ENCODE peak calls at places on chromosome 12, in nine cellular contexts. E is memory B cell; F is activated naive CD8-positive, alpha-beta T cell treated with anti-CD3 and anti-CD28 coated beads, Interleukin-2, amount 50 U/mL, for 24 hours; D is effector CD8-positive, alpha-beta T cell; Q is endodermal cell; C is omental fat pad; I is AG09309; B is COR-L47; S is GM12891. A is an unnamed sample.
A peak's percentile ranks its signal among the peaks of the same experiment; 100 is the strongest.

GRCh38 chr12:121719926-121720414 is 7.4 kb downstream of the TMEM120B start:
- DNase-seq in Q (no peak), I (peak; percentile 52), B (no peak), E (no peak), C (no peak), D (no peak), S (no peak), F (no peak), A (no peak)

GRCh38 chr12:91883811-91884210 is 261.8 kb downstream of the BTG1 start:
- DNase-seq in F (no peak), E (no peak), C (no peak), S (no peak), I (no peak), B (no peak), D (no peak), Q (no peak), A (no peak)

GRCh38 chr12:75889214-75889613 is 142.4 kb downstream of the PHLDA1 start:
- DNase-seq in B (no peak), I (no peak), C (no peak), D (no peak), S (no peak), E (no peak), Q (peak; percentile 77), F (no peak), A (no peak)

GRCh38 chr12:6032726-6033125 is 87.7 kb upstream of the ANO2 start:
- DNase-seq in S (no peak), B (no peak), D (no peak), E (no peak), F (no peak), Q (peak; percentile 30), I (no peak), C (no peak), A (no peak)

GRCh38 chr12:118358607-118359540 is 13.8 kb downstream of the TAOK3 start:
- DNase-seq in Q (no peak), D (no peak), I (no peak), F (no peak), S (no peak), E (no peak), C (no peak), B (no peak), A (no peak)

GRCh38 chr12:11973396-11973795 is 97.3 kb upstream of the BCL2L14 start:
- DNase-seq in C (no peak), E (no peak), Q (peak; percentile 27), I (no peak), F (no peak), S (no peak), B (no peak), D (no peak), A (no peak)

GRCh38 chr12:107731376-107731775 is 29.6 kb downstream of the PRDM4 start:
- DNase-seq in D (no peak), F (no peak), I (no peak), C (no peak), Q (no peak), B (no peak), S (no peak), E (peak; percentile 39), A (no peak)

GRCh38 chr12:26158078-26158764 is 33.4 kb upstream of the BHLHE41 start:
- DNase-seq in E (no peak), I (no peak), S (no peak), F (no peak), B (no peak), Q (peak; percentile 82), D (no peak), C (no peak), A (peak; percentile 21)

GRCh38 chr12:6915023-6915788 is 826 bp downstream of the ENO2 start:
- DNase-seq in E (no peak), I (no peak), C (no peak), D (no peak), S (no peak), B (no peak), Q (peak; percentile 91), F (no peak), A (no peak)

A was measured in activated B cell treated with CpG ODN at 0.5 μM for 24 hours.